ENCODE peak calls at places on chromosomes 5 and 9, in four cellular contexts. V, C, T and N are unnamed samples.

GRCh38 chr9:86022687-86023266 is 76.6 kb downstream of the GOLM1 start:
- DNase-seq in V (no peak), C (no peak), T (no peak), N (peak)

GRCh38 chr9:72978724-72979123 is 25.9 kb upstream of the ALDH1A1 start:
- DNase-seq in V (peak), C (no peak), T (no peak), N (no peak)

GRCh38 chr9:114893622-114894021 is 36.8 kb downstream of the TNFSF8 start:
- DNase-seq in V (peak), C (no peak), T (no peak), N (peak)

GRCh38 chr9:38226491-38226951 is 157.5 kb upstream of the SHB start:
- DNase-seq in V (no peak), C (peak), T (peak), N (peak)

GRCh38 chr9:108860354-108860753 is 1.7 kb upstream of the ACTL7A start:
- DNase-seq in V (no peak), C (no peak), T (no peak), N (no peak)

GRCh38 chr5:18553269-18553668 is 919.0 kb downstream of the TAF11L14 start:
- DNase-seq in V (peak), C (no peak), T (no peak), N (no peak)

GRCh38 chr9:10265102-10265708 is 347.6 kb downstream of the PTPRD start:
- DNase-seq in V (peak), C (no peak), T (no peak), N (no peak)

GRCh38 chr9:121156263-121156731 is 45.4 kb downstream of the RAB14 start:
- DNase-seq in V (peak), C (no peak), T (no peak), N (peak)

GRCh38 chr9:138049085-138049778 is 171.7 kb downstream of the CACNA1B start:
- DNase-seq in V (no peak), C (peak), T (no peak), N (no peak)

GRCh38 chr5:140317859-140318258 is 15.0 kb upstream of the PFDN1 start:
- DNase-seq in V (peak), C (no peak), T (no peak), N (no peak)

GRCh38 chr5:31232273-31232888 is 38.9 kb downstream of the CDH6 start:
- DNase-seq in V (peak), C (no peak), T (no peak), N (peak)

GRCh38 chr5:124661317-124662141 is 84.9 kb downstream of the ZNF608 start:
- DNase-seq in V (peak), C (no peak), T (peak), N (no peak)

GRCh38 chr5:72177538-72177937 is 70.3 kb downstream of the MAP1B start:
- DNase-seq in V (no peak), C (no peak), T (no peak), N (no peak)

GRCh38 chr5:157949520-157949919 is 90.6 kb upstream of the CLINT1 start:
- DNase-seq in V (no peak), C (no peak), T (no peak), N (no peak)

GRCh38 chr5:123605822-123606221 is 93.8 kb downstream of the CSNK1G3 start:
- DNase-seq in V (no peak), C (no peak), T (no peak), N (no peak)

GRCh38 chr9:121771851-121772599 is 120.6 kb downstream of the DAB2IP start:
- DNase-seq in V (no peak), C (peak), T (peak), N (no peak)

GRCh38 chr9:124180557-124180956 is 77.2 kb upstream of the NEK6 start:
- DNase-seq in V (no peak), C (peak), T (no peak), N (no peak)

GRCh38 chr9:69996947-69997346 is 46.7 kb upstream of the MAMDC2 start:
- DNase-seq in V (no peak), C (no peak), T (no peak), N (no peak)

GRCh38 chr5:2759696-2760461 is 8.4 kb upstream of the IRX2 start:
- DNase-seq in V (peak), C (no peak), T (no peak), N (no peak)

GRCh38 chr5:13107553-13107952 is 836.9 kb downstream of the DNAH5 start:
- DNase-seq in V (no peak), C (no peak), T (no peak), N (no peak)

GRCh38 chr5:36301858-36302603 is at the start of gene RANBP3L:
- DNase-seq in V (no peak), C (no peak), T (no peak), N (no peak)

GRCh38 chr5:181234116-181234454 is 9.6 kb downstream of the RACK1 start:
- DNase-seq in V (no peak), C (no peak), T (no peak), N (no peak)

GRCh38 chr9:109972026-109973005 is 192.3 kb downstream of the PALM2AKAP2 start:
- DNase-seq in V (no peak), C (no peak), T (no peak), N (peak)

GRCh38 chr5:78747703-78748359 is 99.3 kb upstream of the LHFPL2 start:
- DNase-seq in V (no peak), C (no peak), T (no peak), N (no peak)

GRCh38 chr9:121169094-121169601 is 32.5 kb downstream of the RAB14 start:
- DNase-seq in V (peak), C (no peak), T (peak), N (peak)

GRCh38 chr5:140113180-140113698 is 670 bp upstream of the PURA start:
- DNase-seq in V (peak), C (peak), T (peak), N (peak)

GRCh38 chr5:127878174-127878750 is 175.1 kb downstream of the CCDC192 start:
- DNase-seq in V (peak), C (peak), T (peak), N (peak)

GRCh38 chr9:33014665-33015014 is 10.4 kb upstream of the DNAJA1 start:
- DNase-seq in V (no peak), C (no peak), T (no peak), N (no peak)

GRCh38 chr9:27408523-27408922 is 111.6 kb upstream of the EQTN start:
- DNase-seq in V (no peak), C (no peak), T (no peak), N (no peak)

GRCh38 chr9:36739538-36740116 is 166.9 kb downstream of the MELK start:
- DNase-seq in V (no peak), C (no peak), T (peak), N (peak)

GRCh38 chr9:135647897-135648296 is 8.6 kb upstream of the GLT6D1 start:
- DNase-seq in V (no peak), C (no peak), T (no peak), N (no peak)

GRCh38 chr5:98775962-98776687 is 2.7 kb downstream of the RGMB start:
- DNase-seq in V (no peak), C (no peak), T (no peak), N (no peak)

GRCh38 chr5:133819977-133820471 is 148.4 kb downstream of the C5orf15 start:
- DNase-seq in V (no peak), C (no peak), T (no peak), N (no peak)

GRCh38 chr5:29518176-29518575 is 1675.3 kb upstream of the CDH6 start:
- DNase-seq in V (no peak), C (no peak), T (peak), N (no peak)

GRCh38 chr5:178458140-178458539 is 132.1 kb downstream of the COL23A1 start:
- DNase-seq in V (no peak), C (no peak), T (no peak), N (no peak)

GRCh38 chr5:103498800-103499199 is 63.8 kb downstream of the NUDT12 start:
- DNase-seq in V (no peak), C (no peak), T (no peak), N (no peak)

GRCh38 chr5:163408311-163408923 is 29.0 kb upstream of the CCNG1 start:
- DNase-seq in V (peak), C (no peak), T (peak), N (peak)

GRCh38 chr9:26243298-26243697 is 565.1 kb upstream of the TUSC1 start:
- DNase-seq in V (no peak), C (no peak), T (no peak), N (no peak)

GRCh38 chr9:84136119-84136868 is 155.7 kb downstream of the RMI1 start:
- DNase-seq in V (peak), C (no peak), T (no peak), N (no peak)

GRCh38 chr9:38227061-38227540 is 158.1 kb upstream of the SHB start:
- DNase-seq in V (peak), C (peak), T (peak), N (peak)

DNA sequence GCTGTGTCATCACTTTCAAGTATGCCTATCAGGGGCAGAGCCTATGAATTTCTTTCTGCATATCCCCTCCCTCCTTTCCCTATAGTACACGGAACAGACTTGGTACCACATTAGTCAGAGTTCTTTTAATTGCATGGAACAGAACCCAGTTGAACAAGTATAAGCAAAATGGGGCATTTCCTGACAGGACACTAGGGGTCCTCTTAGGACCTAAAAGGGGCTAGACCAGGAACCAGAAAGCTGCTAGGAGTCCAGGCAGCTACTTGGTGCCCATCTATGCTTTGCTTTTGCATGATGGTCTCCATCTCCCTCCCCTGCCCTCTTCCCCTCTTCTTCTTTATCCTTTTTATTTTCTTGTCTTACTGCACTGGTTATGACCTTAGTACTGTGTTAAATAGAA is 5.9 kb downstream of the BSPRY start:
- DNase-seq in V (no peak), C (no peak), T (no peak), N (no peak)
- TF ChIP-seq CTCF in V (no peak), C (no peak), T (no peak), N (no peak)

DNA sequence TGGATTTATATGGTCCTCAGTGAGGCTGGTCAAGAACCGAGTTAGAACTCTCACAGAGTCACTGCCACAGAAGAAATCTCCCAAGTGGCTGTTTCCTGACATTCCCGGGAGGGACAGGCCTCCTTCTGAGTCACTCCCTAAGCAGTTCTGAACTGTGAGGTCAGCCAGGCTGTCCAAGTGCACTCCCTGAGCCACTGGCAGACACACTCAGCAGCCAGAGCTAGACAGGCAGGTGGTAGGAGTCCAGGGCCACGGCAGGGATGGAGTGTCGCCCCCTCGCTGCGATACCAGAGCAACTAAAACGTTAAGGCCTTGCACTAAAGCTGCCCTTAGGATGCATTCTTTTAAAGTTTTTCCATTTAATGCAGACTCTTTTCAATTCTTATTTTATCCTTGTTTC is 3.4 kb downstream of the IL4 start:
- DNase-seq in V (peak), C (peak), T (peak), N (no peak)
- TF ChIP-seq CTCF in V (no peak), C (peak), T (no peak), N (no peak)

GRCh38 chr5:109920736-109921135 is 231.0 kb downstream of the MAN2A1 start:
- DNase-seq in V (no peak), C (no peak), T (no peak), N (no peak)

GRCh38 chr5:109924708-109925107 is 235.0 kb downstream of the MAN2A1 start:
- DNase-seq in V (no peak), C (no peak), T (no peak), N (no peak)

GRCh38 chr5:109922396-109922995 is 232.8 kb downstream of the MAN2A1 start:
- DNase-seq in V (no peak), C (no peak), T (no peak), N (peak)

GRCh38 chr5:109917966-109918365 is 228.2 kb downstream of the MAN2A1 start:
- DNase-seq in V (no peak), C (no peak), T (no peak), N (no peak)

GRCh38 chr5:109921735-109922395 is 232.1 kb downstream of the MAN2A1 start:
- DNase-seq in V (no peak), C (peak), T (no peak), N (peak)
- TF ChIP-seq CTCF in V (no peak), C (no peak), T (no peak), N (no peak)

DNA sequence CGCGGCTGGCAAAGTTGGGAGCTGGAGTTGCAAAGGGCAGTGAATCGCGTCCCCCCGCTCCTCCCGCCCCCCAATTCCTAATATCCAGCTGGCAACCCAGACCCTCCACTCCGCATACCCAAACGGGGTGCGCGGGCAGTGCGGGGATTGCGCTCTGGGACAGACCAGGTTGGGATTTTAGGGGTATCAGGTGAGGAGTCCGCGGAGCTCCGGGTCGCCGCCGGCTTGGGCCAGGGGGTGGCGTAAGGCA is 553 bp downstream of the IQGAP2 start:
- DNase-seq in V (peak), C (peak), T (peak), N (no peak)
- TF ChIP-seq CTCF in V (no peak), C (no peak), T (no peak), N (no peak)